ENCODE peak calls at places on chromosomes 12 and 14, in six cellular contexts. One of them, this sample, is unnamed.

GRCh38 chr12:126430921-126431320 is 1365.7 kb downstream of the AACS start:
- DNase-seq in mesenchymal stem cell: no peak
- DNase-seq in H9: no peak
- DNase-seq in neuronal stem cell: no peak
- DNase-seq in IMR-90: no peak
- DNase-seq in mesendoderm: no peak
- DNase-seq in this sample: no peak

GRCh38 chr14:91144425-91145145 is 30.7 kb downstream of the DGLUCY start:
- DNase-seq in neuronal stem cell: no peak
- DNase-seq in H9: no peak
- DNase-seq in mesenchymal stem cell: peak
- DNase-seq in mesendoderm: no peak
- DNase-seq in IMR-90: peak
- DNase-seq in this sample: no peak

GRCh38 chr14:79404874-79405273 is 806.4 kb downstream of the DIO2 start:
- DNase-seq in neuronal stem cell: no peak
- DNase-seq in H9: no peak
- DNase-seq in IMR-90: peak
- DNase-seq in mesenchymal stem cell: no peak
- DNase-seq in mesendoderm: no peak
- DNase-seq in this sample: no peak

GRCh38 chr12:75704664-75705063 is 193.3 kb upstream of the KRR1 start:
- DNase-seq in neuronal stem cell: no peak
- DNase-seq in mesendoderm: no peak
- DNase-seq in H9: no peak
- DNase-seq in mesenchymal stem cell: no peak
- DNase-seq in IMR-90: peak
- DNase-seq in this sample: no peak

GRCh38 chr12:106924458-106924857 is 31.2 kb upstream of the TMEM263 start:
- DNase-seq in IMR-90: peak
- DNase-seq in mesenchymal stem cell: peak
- DNase-seq in neuronal stem cell: no peak
- DNase-seq in mesendoderm: no peak
- DNase-seq in H9: no peak
- DNase-seq in this sample: no peak

GRCh38 chr12:125075-125474 is 58.5 kb downstream of the IQSEC3 start:
- DNase-seq in mesenchymal stem cell: no peak
- DNase-seq in neuronal stem cell: no peak
- DNase-seq in IMR-90: no peak
- DNase-seq in mesendoderm: no peak
- DNase-seq in H9: no peak
- DNase-seq in this sample: no peak

GRCh38 chr14:101980700-101981099 is 16.3 kb downstream of the DYNC1H1 start:
- DNase-seq in neuronal stem cell: no peak
- DNase-seq in mesendoderm: no peak
- DNase-seq in H9: no peak
- DNase-seq in IMR-90: peak
- DNase-seq in mesenchymal stem cell: peak
- DNase-seq in this sample: peak

GRCh38 chr14:87133073-87133815 is 859.7 kb downstream of the GALC start:
- DNase-seq in neuronal stem cell: no peak
- DNase-seq in IMR-90: peak
- DNase-seq in mesenchymal stem cell: peak
- DNase-seq in H9: no peak
- DNase-seq in mesendoderm: peak
- DNase-seq in this sample: peak

GRCh38 chr14:61836807-61837206 is 74.6 kb downstream of the SNAPC1 start:
- DNase-seq in H9: no peak
- DNase-seq in neuronal stem cell: no peak
- DNase-seq in mesendoderm: peak
- DNase-seq in IMR-90: no peak
- DNase-seq in mesenchymal stem cell: no peak
- DNase-seq in this sample: no peak

GRCh38 chr14:60204104-60204842 is 39.1 kb upstream of the DHRS7 start:
- DNase-seq in neuronal stem cell: no peak
- DNase-seq in mesendoderm: no peak
- DNase-seq in IMR-90: no peak
- DNase-seq in mesenchymal stem cell: no peak
- DNase-seq in H9: no peak
- DNase-seq in this sample: no peak

GRCh38 chr12:82671673-82672195 is 15.0 kb upstream of the TMTC2 start:
- DNase-seq in mesenchymal stem cell: no peak
- DNase-seq in H9: no peak
- DNase-seq in mesendoderm: no peak
- DNase-seq in IMR-90: no peak
- DNase-seq in neuronal stem cell: no peak
- DNase-seq in this sample: no peak

GRCh38 chr12:67484788-67485480 is 163.6 kb upstream of the DYRK2 start:
- DNase-seq in IMR-90: no peak
- DNase-seq in mesenchymal stem cell: no peak
- DNase-seq in H9: no peak
- DNase-seq in neuronal stem cell: no peak
- DNase-seq in mesendoderm: no peak
- DNase-seq in this sample: no peak

GRCh38 chr12:14999421-15000047 is 26.7 kb downstream of the PDE6H start:
- DNase-seq in IMR-90: no peak
- DNase-seq in H9: no peak
- DNase-seq in neuronal stem cell: no peak
- DNase-seq in mesenchymal stem cell: peak
- DNase-seq in mesendoderm: no peak
- DNase-seq in this sample: no peak

GRCh38 chr12:110314308-110314707 is 33.3 kb downstream of the ATP2A2 start:
- DNase-seq in IMR-90: peak
- DNase-seq in H9: no peak
- DNase-seq in mesenchymal stem cell: peak
- DNase-seq in neuronal stem cell: no peak
- DNase-seq in mesendoderm: no peak
- DNase-seq in this sample: no peak

GRCh38 chr12:57085999-57086950 is 2.6 kb upstream of the NAB2 start:
- DNase-seq in mesenchymal stem cell: peak
- DNase-seq in mesendoderm: peak
- DNase-seq in H9: peak
- DNase-seq in IMR-90: peak
- DNase-seq in neuronal stem cell: peak
- DNase-seq in this sample: no peak

GRCh38 chr14:66379116-66379515 is 107.1 kb upstream of the CCDC196 start:
- DNase-seq in mesendoderm: no peak
- DNase-seq in neuronal stem cell: no peak
- DNase-seq in IMR-90: no peak
- DNase-seq in mesenchymal stem cell: no peak
- DNase-seq in H9: no peak
- DNase-seq in this sample: no peak

GRCh38 chr14:95125156-95125555 is 32.2 kb downstream of the DICER1 start:
- DNase-seq in neuronal stem cell: no peak
- DNase-seq in mesendoderm: peak
- DNase-seq in H9: no peak
- DNase-seq in IMR-90: no peak
- DNase-seq in mesenchymal stem cell: no peak
- DNase-seq in this sample: no peak

GRCh38 chr14:96754162-96754844 is 42.9 kb upstream of the VRK1 start:
- DNase-seq in mesendoderm: peak
- DNase-seq in H9: no peak
- DNase-seq in IMR-90: peak
- DNase-seq in mesenchymal stem cell: no peak
- DNase-seq in neuronal stem cell: no peak
- DNase-seq in this sample: no peak

GRCh38 chr14:56210570-56210969 is 92.4 kb downstream of the PELI2 start:
- DNase-seq in H9: no peak
- DNase-seq in mesendoderm: no peak
- DNase-seq in neuronal stem cell: no peak
- DNase-seq in IMR-90: no peak
- DNase-seq in mesenchymal stem cell: no peak
- DNase-seq in this sample: no peak
- H2BK5ac ChIP-seq in H9: no peak
- H2BK5ac ChIP-seq in mesendoderm: no peak
- H2BK5ac ChIP-seq in neuronal stem cell: no peak
- H2BK5ac ChIP-seq in IMR-90: no peak
- H2BK5ac ChIP-seq in mesenchymal stem cell: no peak
- H2BK5ac ChIP-seq in this sample: no peak

DNA sequence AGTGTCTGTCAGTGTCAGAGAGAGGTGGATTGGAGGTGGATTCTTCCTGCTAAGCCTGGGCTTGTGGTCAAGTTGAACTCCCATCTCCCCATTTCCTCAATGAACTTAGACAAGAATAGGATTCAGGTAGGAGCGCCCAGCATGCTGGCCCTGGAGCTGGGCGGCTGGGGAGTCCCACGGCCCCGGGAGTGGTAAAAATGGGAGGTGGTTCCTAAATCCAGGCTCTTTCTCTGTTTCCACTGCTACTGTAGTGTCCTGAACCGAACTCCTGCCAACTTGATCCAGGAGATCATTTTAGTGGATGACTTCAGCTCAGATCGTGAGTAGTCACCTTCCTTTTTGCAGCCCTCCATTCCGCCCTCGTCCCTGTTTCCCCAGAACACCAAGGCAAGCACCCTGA is 65.1 kb downstream of the GALNT16 start:
- DNase-seq in mesenchymal stem cell: no peak
- DNase-seq in neuronal stem cell: no peak
- DNase-seq in IMR-90: no peak
- DNase-seq in H9: no peak
- DNase-seq in mesendoderm: no peak
- DNase-seq in this sample: no peak
- H2AK5ac ChIP-seq in mesenchymal stem cell: no peak
- H2AK5ac ChIP-seq in neuronal stem cell: no peak
- H2AK5ac ChIP-seq in IMR-90: no peak
- H2AK5ac ChIP-seq in H9: no peak
- H2AK5ac ChIP-seq in mesendoderm: no peak
- H2AK5ac ChIP-seq in this sample: no peak

DNA sequence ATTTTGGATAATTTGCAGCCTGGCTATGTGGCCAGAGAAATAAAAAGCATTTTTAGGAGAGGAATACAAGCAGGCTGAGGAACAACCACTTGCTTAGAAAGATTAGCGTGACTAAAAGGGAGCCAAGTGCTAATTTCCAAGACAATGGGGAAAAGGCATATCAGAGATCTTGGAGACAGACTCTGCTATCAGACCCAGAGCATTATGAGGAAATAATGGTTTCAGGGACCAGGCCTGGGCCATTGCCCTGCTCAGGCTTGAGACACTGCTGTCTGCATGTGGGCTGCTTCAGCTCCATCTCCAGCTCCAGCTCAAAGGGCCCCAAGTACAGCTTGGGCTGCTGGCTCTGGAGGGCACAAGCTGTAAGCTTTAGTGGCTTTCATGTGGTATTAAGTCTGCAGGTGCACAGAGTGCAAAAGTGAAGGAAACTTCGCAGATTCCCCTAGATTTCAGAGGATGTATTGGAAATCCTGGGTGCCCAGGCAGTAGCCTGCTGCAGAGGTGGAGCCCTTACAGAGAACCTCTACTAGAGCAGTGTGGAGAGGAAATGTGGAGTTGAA is 449.3 kb downstream of the ZFP36L1 start:
- DNase-seq in mesenchymal stem cell: no peak
- DNase-seq in neuronal stem cell: no peak
- DNase-seq in mesendoderm: peak
- DNase-seq in H9: peak
- DNase-seq in IMR-90: no peak
- DNase-seq in this sample: no peak
- H2BK5ac ChIP-seq in mesenchymal stem cell: no peak
- H2BK5ac ChIP-seq in neuronal stem cell: no peak
- H2BK5ac ChIP-seq in mesendoderm: peak
- H2BK5ac ChIP-seq in H9: no peak
- H2BK5ac ChIP-seq in IMR-90: no peak
- H2BK5ac ChIP-seq in this sample: no peak

GRCh38 chr12:119153477-119154434 is 25.0 kb upstream of the HSPB8 start:
- DNase-seq in mesenchymal stem cell: peak
- DNase-seq in H9: peak
- DNase-seq in neuronal stem cell: peak
- DNase-seq in mesendoderm: peak
- DNase-seq in IMR-90: peak
- DNase-seq in this sample: peak
- H2AK5ac ChIP-seq in mesenchymal stem cell: no peak
- H2AK5ac ChIP-seq in H9: no peak
- H2AK5ac ChIP-seq in neuronal stem cell: peak
- H2AK5ac ChIP-seq in mesendoderm: no peak
- H2AK5ac ChIP-seq in IMR-90: no peak
- H2AK5ac ChIP-seq in this sample: peak

GRCh38 chr12:13436182-13436581 is 239.7 kb downstream of the EMP1 start:
- DNase-seq in mesendoderm: no peak
- DNase-seq in IMR-90: no peak
- DNase-seq in neuronal stem cell: no peak
- DNase-seq in H9: no peak
- DNase-seq in mesenchymal stem cell: no peak
- DNase-seq in this sample: no peak
- H2BK5ac ChIP-seq in mesendoderm: no peak
- H2BK5ac ChIP-seq in IMR-90: no peak
- H2BK5ac ChIP-seq in neuronal stem cell: no peak
- H2BK5ac ChIP-seq in H9: no peak
- H2BK5ac ChIP-seq in mesenchymal stem cell: no peak
- H2BK5ac ChIP-seq in this sample: no peak

GRCh38 chr14:33938131-33938949 is 12.5 kb downstream of the EGLN3 start:
- DNase-seq in mesendoderm: peak
- DNase-seq in H9: peak
- DNase-seq in neuronal stem cell: no peak
- DNase-seq in IMR-90: no peak
- DNase-seq in mesenchymal stem cell: peak
- DNase-seq in this sample: peak
- H2AK5ac ChIP-seq in mesendoderm: no peak
- H2AK5ac ChIP-seq in H9: no peak
- H2AK5ac ChIP-seq in neuronal stem cell: no peak
- H2AK5ac ChIP-seq in IMR-90: no peak
- H2AK5ac ChIP-seq in mesenchymal stem cell: no peak
- H2AK5ac ChIP-seq in this sample: no peak

GRCh38 chr12:47943492-47944359 is 19.7 kb upstream of the TMEM106C start:
- DNase-seq in mesendoderm: no peak
- DNase-seq in H9: no peak
- DNase-seq in neuronal stem cell: no peak
- DNase-seq in mesenchymal stem cell: no peak
- DNase-seq in IMR-90: no peak
- DNase-seq in this sample: no peak
- H2BK5ac ChIP-seq in mesendoderm: no peak
- H2BK5ac ChIP-seq in H9: no peak
- H2BK5ac ChIP-seq in neuronal stem cell: no peak
- H2BK5ac ChIP-seq in mesenchymal stem cell: no peak
- H2BK5ac ChIP-seq in IMR-90: no peak
- H2BK5ac ChIP-seq in this sample: no peak

This sample was measured in trophoblast cell.